ENCODE peak calls at places on chromosomes 2 and 18, in five cellular contexts. I is NT2/D1, Q is GM12878, G is H1, U is HepG2. S is an unnamed sample.
A peak's percentile ranks its signal among the peaks of the same experiment; 100 is the strongest.

GRCh38 chr2:12717988-12718661 is 1.4 kb downstream of the TRIB2 start:
- DNase-seq in I (no peak), Q (no peak), U (no peak), G (peak; percentile 64), S (no peak)

GRCh38 chr2:30691948-30692828 is 115.1 kb downstream of the CAPN13 start:
- DNase-seq in G (peak; percentile 34), Q (no peak), U (no peak), I (no peak), S (no peak)

GRCh38 chr2:53312721-53313120 is 454.9 kb upstream of the CHAC2 start:
- DNase-seq in G (no peak), Q (no peak), U (no peak), I (no peak), S (no peak)

GRCh38 chr2:138720035-138720589 is 60.1 kb downstream of the NXPH2 start:
- DNase-seq in U (peak; percentile 45), G (no peak), Q (no peak), I (no peak), S (no peak)

GRCh38 chr2:65045651-65046050 is 10.6 kb upstream of the CEP68 start:
- DNase-seq in G (no peak), Q (no peak), U (no peak), I (peak; percentile 89), S (no peak)

GRCh38 chr2:232422051-232422450 is 15.4 kb downstream of the ALPG start:
- DNase-seq in U (no peak), I (no peak), G (no peak), Q (no peak), S (no peak)

GRCh38 chr2:40242315-40242714 is 209.6 kb downstream of the SLC8A1 start:
- DNase-seq in G (no peak), U (no peak), Q (no peak), I (peak; percentile 43), S (no peak)

GRCh38 chr2:179917272-179917671 is 55.9 kb upstream of the ZNF385B start:
- DNase-seq in U (peak; percentile 13), Q (no peak), G (no peak), I (no peak), S (no peak)

GRCh38 chr2:131047920-131048560 is 45.2 kb downstream of the FAM168B start:
- DNase-seq in U (no peak), I (no peak), G (no peak), Q (no peak), S (no peak)

GRCh38 chr2:124560592-124561112 is 535.6 kb downstream of the CNTNAP5 start:
- DNase-seq in G (no peak), U (no peak), Q (no peak), I (no peak), S (no peak)

GRCh38 chr2:174836345-174836999 is 72.2 kb upstream of the CHRNA1 start:
- DNase-seq in I (no peak), G (no peak), U (no peak), Q (no peak), S (no peak)

GRCh38 chr2:126665483-126665882 is 9.5 kb downstream of the GYPC start:
- DNase-seq in G (no peak), I (no peak), Q (no peak), U (no peak), S (no peak)

GRCh38 chr2:162545254-162545653 is 201.3 kb downstream of the GCA start:
- DNase-seq in I (no peak), Q (no peak), G (no peak), U (no peak), S (no peak)

GRCh38 chr2:145185696-145186095 is 665.8 kb upstream of the ZEB2 start:
- DNase-seq in Q (no peak), I (no peak), G (no peak), U (no peak), S (no peak)

GRCh38 chr18:79856119-79857080 is 58.7 kb downstream of the KCNG2 start:
- DNase-seq in U (no peak), G (peak; percentile 68), Q (no peak), I (peak; percentile 27), S (no peak)

GRCh38 chr2:96920801-96921560 is 51.1 kb upstream of the SEMA4C start:
- DNase-seq in Q (no peak), G (no peak), U (no peak), I (no peak), S (no peak)

DNA sequence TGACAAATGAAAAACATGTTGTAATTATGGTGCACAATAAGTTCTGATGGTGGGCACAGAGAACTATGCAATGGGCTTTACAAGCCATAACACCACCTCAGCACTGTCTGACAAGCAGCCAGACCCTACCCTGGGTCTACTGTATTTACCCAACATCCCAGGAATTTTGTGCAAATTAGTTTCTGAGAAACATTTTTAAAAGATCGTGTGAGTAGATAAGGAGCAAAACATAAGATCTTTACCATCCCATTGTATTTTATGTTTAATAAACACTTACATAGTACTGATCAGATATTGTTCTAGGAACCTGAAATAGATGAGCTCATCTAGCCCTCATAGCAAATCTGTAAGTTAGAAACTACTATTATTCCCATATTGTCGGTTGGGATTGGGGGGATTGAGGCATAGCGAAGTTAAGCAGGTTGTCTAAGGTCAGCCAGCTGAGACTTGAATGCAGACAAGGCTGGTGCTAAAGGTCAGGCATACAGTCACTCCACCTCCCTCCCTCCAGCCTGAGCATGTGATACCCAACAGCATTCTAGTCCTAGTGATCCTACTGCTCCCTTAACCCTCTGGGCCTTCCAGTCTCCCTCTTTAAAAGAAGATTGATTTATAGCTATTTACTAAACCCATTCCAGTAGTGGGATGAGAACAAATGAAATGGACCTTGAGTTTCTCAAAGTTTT is 67.4 kb upstream of the STAM2 start:
- DNase-seq in I (no peak), G (no peak), Q (no peak), U (peak; percentile 70), S (no peak)
- TF ChIP-seq SUZ12 in I (no peak), G (no peak), Q (no peak), U (no peak), S (no peak)

GRCh38 chr2:73293534-73294171 is at the start of gene EGR4:
- DNase-seq in Q (peak; percentile 34), U (peak; percentile 70), G (peak; percentile 89), I (peak; percentile 65), S (peak; percentile 88)
- TF ChIP-seq SUZ12 in Q (no peak), U (no peak), G (no peak), I (peak; percentile 37), S (no peak)

GRCh38 chr2:192228685-192229084 is 34.0 kb upstream of the TMEFF2 start:
- DNase-seq in I (no peak), U (no peak), G (no peak), Q (no peak), S (no peak)

GRCh38 chr2:192236136-192236535 is 41.4 kb upstream of the TMEFF2 start:
- DNase-seq in U (no peak), I (no peak), Q (no peak), G (no peak), S (no peak)

GRCh38 chr2:192230864-192231453 is 36.2 kb upstream of the TMEFF2 start:
- DNase-seq in Q (no peak), U (no peak), G (no peak), I (no peak), S (no peak)
- TF ChIP-seq SUZ12 in Q (no peak), U (no peak), G (no peak), I (no peak), S (no peak)

DNA sequence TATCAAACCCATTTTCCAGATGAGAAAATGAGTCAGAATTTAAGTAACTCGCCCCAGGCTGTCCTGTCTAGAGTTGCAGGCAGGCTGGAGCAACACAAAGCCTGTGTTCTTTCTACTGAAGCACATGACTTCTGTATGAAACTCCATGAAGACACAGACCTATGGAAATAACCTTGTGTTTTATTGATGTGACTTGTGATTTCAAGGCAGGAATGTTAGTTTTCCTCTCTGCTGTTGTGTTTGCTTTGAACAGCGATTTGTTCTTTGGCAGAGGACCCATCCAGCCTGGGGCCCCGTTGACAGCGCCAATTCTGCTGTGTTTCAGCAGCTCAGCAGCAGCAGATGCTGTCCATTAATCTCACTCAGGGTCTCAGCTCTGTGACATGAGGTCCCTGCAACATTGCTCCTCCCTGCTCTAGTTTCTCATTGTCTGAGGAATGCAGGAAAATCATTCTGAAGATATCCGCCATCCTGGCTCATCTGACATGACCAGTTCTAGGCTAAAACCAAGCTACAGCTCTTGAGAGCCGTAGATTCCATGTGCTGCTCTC is 344.3 kb upstream of the RAB12 start:
- DNase-seq in U (peak; percentile 17), G (no peak), Q (no peak), I (no peak), S (no peak)
- TF ChIP-seq SUZ12 in U (no peak), G (no peak), Q (no peak), I (no peak), S (no peak)

DNA sequence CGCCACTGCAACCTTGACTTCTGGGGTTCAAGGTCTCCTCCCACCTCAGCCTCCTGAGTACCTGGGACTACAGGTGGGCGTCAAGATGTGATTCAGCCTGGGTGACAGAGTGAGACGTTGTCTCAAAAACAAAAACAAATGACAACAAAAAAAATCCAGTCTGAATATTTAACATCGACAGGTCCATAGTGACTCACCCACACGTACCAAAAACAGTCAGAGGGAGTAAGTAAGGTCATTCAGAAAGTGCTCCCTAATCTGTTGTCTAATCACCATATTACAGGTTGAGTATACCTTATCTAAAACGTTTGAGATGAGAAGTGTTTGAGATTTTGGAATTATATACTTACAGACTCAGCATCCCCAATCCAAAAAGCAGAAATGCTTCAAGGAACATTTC is 24.4 kb downstream of the SAP130 start:
- DNase-seq in U (no peak), G (no peak), Q (no peak), I (no peak), S (no peak)
- TF ChIP-seq SUZ12 in U (no peak), G (no peak), Q (no peak), I (no peak), S (no peak)

DNA sequence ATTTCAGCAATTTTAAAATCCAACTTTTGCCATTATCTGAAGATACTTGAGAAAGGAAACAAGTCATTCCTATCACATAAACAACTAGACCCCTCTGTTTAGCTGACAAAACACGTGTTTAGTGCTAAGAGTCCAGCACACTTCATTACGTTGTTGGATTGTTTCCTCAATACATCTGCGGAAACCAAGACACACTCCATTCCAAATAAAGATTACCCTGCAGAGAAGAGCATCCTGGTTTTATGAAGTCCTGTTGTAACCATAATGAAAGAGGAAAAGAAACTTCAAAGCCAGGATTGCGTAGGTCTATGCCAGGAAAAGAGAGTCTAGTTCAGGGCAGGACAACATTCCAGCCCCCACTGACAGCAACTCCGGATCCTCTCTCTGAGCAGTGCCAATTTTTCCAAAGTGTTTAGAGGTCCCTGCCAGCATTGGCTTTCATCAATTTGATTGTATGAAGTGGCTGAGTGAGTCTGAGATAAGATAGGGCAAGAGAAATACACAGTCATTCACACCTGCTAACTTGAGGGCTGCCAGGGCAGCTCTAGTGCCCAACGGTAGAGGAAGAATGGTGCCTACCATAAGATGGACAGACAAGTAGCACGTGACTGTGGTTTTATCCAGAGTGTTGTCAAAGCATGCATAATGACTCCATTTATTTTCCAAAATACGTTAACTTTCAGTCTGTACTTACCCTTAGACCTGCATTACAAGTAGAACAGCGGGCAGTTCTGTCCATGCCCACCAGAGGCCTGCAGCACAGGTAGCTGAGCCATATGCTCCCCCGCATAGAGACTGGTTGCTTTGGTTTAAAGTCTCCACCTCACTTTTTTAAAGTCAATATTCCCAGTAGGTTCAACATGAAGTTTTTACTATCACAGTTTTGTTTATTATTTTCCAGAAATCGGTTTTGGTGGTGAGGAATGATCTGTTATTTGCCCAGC is 23.7 kb downstream of the PIEZO2 start:
- DNase-seq in G (no peak), Q (no peak), I (no peak), U (no peak), S (no peak)
- TF ChIP-seq SUZ12 in G (no peak), Q (no peak), I (no peak), U (no peak), S (no peak)

S was measured in HEK293T.